ENCODE peak calls at places on chromosomes 16 and 17, in four cellular contexts. B is BE2C, P is right lobe of liver, K is RWPE2. U is an unnamed sample.

GRCh38 chr17:44253021-44253420 is 14.9 kb downstream of the SLC4A1 start:
- DNase-seq in B (no peak), P (no peak), K (no peak), U (no peak)

GRCh38 chr16:24810951-24811843 is 34.6 kb upstream of the SLC5A11 start:
- DNase-seq in B (no peak), P (no peak), K (no peak), U (no peak)

GRCh38 chr16:75606507-75606906 is 16.6 kb downstream of the ADAT1 start:
- DNase-seq in B (no peak), P (no peak), K (no peak), U (no peak)

GRCh38 chr17:59465949-59466307 is 99.5 kb upstream of the DHX40 start:
- DNase-seq in B (no peak), P (no peak), K (no peak), U (no peak)

GRCh38 chr16:8768701-8769100 is 28.7 kb downstream of the TMEM186 start:
- DNase-seq in B (no peak), P (no peak), K (no peak), U (no peak)

GRCh38 chr17:81573794-81574642 is 21.9 kb upstream of the FAAP100 start:
- DNase-seq in B (no peak), P (no peak), K (no peak), U (no peak)

GRCh38 chr16:78098544-78099371 is 696 bp upstream of the WWOX start:
- DNase-seq in B (no peak), P (no peak), K (no peak), U (no peak)

GRCh38 chr16:19393226-19394074 is 24.2 kb upstream of the TMC5 start:
- DNase-seq in B (no peak), P (no peak), K (peak), U (peak)

GRCh38 chr17:74005790-74006189 is 197.7 kb upstream of the RPL38 start:
- DNase-seq in B (no peak), P (no peak), K (no peak), U (no peak)

GRCh38 chr16:65429504-65430149 is 307.8 kb upstream of the CDH11 start:
- DNase-seq in B (no peak), P (no peak), K (no peak), U (no peak)

GRCh38 chr17:78797691-78798585 is 15.9 kb upstream of the CYTH1 start:
- DNase-seq in B (no peak), P (no peak), K (no peak), U (no peak)

GRCh38 chr17:50949128-50950001 is 83.2 kb upstream of the TOB1 start:
- DNase-seq in B (no peak), P (no peak), K (no peak), U (no peak)

GRCh38 chr17:10226930-10227695 is 28.7 kb upstream of the GAS7 start:
- DNase-seq in B (peak), P (peak), K (no peak), U (no peak)

GRCh38 chr17:61002316-61002736 is 324.7 kb downstream of the BCAS3 start:
- DNase-seq in B (peak), P (no peak), K (no peak), U (peak)

GRCh38 chr16:29839822-29840221 is 19.6 kb downstream of the MVP start:
- DNase-seq in B (no peak), P (no peak), K (no peak), U (no peak)

GRCh38 chr17:19583871-19584270 is 50.2 kb downstream of the SLC47A1 start:
- DNase-seq in B (no peak), P (no peak), K (no peak), U (no peak)

GRCh38 chr17:19579867-19580565 is 46.4 kb downstream of the SLC47A1 start:
- DNase-seq in B (no peak), P (peak), K (no peak), U (no peak)

GRCh38 chr17:19574956-19575355 is 41.3 kb downstream of the SLC47A1 start:
- DNase-seq in B (no peak), P (no peak), K (no peak), U (no peak)

GRCh38 chr17:19578545-19578944 is 44.9 kb downstream of the SLC47A1 start:
- DNase-seq in B (no peak), P (no peak), K (no peak), U (no peak)

GRCh38 chr17:19579192-19579668 is 45.6 kb downstream of the SLC47A1 start:
- DNase-seq in B (no peak), P (peak), K (no peak), U (no peak)
- H3K4me3 ChIP-seq in B (no peak), P (peak), K (no peak), U (no peak)

GRCh38 chr16:80803341-80804060 is 897 bp downstream of the CDYL2 start:
- DNase-seq in B (no peak), P (peak), K (peak), U (no peak)
- TF ChIP-seq CTCF in B (no peak), P (peak), K (peak), U (peak)

GRCh38 chr16:86507173-86508027 is 2.9 kb upstream of the FOXF1 start:
- DNase-seq in B (no peak), P (no peak), K (peak), U (no peak)
- H3K4me3 ChIP-seq in B (no peak), P (no peak), K (no peak), U (peak)

DNA sequence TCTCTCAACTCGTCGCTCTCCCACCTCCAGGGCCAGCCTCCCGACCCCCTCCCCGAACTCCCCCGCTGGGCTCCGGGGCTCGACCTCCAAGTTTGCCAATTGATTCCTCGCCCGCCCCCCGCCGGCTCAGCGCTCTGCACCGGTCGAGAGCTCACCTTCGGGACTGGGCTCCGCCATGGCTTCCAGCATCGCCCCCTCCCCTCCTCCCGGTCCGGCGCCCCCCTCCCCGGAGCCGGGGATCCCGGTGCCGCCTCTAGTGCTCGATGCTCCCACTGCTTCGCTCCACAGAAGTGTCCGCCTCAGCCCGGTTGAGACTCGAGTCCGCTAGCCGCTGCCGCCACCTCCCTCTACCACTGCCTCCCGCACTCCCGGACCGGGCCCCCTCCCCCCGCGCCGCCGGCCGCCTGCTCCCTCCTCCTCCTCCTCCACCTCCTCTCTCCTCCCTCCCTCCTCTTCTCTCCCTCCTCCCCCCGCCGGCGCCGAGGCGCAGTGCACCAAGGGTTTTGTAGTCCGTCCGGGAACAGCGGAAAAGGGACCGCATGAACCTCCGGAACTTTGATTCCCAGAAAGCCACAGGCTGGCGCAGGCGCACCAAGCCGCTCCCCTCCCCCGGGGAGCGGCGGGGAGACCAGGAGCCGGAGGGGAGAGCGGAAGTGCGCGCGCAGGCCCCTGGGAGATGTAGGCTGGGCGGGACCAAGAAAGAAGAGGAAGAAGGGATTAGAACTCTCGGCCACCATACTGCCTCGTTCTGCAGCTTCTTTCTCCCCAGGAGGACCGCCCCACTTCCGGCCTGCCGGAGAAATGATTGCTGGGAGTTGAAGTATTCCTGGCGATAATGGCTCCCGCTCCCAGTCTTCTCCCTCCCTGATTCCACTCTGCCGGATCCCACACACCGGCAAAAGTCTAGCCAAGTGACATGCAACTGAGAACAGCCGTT is at the start of gene PHF23:
- DNase-seq in B (peak), P (peak), K (peak), U (peak)
- TF ChIP-seq CTCF in B (no peak), P (no peak), K (no peak), U (no peak)

DNA sequence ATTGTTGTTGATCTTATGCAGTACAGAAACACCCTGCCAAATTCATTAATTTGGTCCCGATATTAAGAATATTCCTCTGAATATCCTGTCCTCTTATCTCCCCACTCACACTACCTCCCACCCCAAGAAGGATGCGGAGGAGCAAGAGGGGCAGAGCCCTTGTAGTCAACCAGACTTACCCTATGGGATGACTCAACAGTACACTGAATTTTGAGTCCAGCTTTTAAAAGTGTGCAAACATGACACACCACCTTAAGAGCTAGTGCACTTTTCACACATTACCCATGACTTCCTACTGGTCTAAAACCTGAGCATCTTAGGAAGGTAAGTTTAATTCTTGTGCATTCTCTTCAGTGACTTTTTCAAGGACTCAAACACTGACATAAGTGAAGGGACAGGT is 9.5 kb downstream of the USP22 start:
- DNase-seq in B (no peak), P (no peak), K (no peak), U (no peak)
- H3K4me3 ChIP-seq in B (no peak), P (no peak), K (no peak), U (no peak)

GRCh38 chr16:3999890-4000325 is 116.3 kb downstream of the ADCY9 start:
- DNase-seq in B (no peak), P (no peak), K (no peak), U (no peak)

GRCh38 chr16:4003166-4003565 is 113.1 kb downstream of the ADCY9 start:
- DNase-seq in B (no peak), P (no peak), K (no peak), U (no peak)

GRCh38 chr16:3997231-3997841 is 116.8 kb upstream of the CREBBP start:
- DNase-seq in B (no peak), P (no peak), K (no peak), U (no peak)

GRCh38 chr16:3999479-3999868 is 116.8 kb downstream of the ADCY9 start:
- DNase-seq in B (no peak), P (no peak), K (no peak), U (no peak)

DNA sequence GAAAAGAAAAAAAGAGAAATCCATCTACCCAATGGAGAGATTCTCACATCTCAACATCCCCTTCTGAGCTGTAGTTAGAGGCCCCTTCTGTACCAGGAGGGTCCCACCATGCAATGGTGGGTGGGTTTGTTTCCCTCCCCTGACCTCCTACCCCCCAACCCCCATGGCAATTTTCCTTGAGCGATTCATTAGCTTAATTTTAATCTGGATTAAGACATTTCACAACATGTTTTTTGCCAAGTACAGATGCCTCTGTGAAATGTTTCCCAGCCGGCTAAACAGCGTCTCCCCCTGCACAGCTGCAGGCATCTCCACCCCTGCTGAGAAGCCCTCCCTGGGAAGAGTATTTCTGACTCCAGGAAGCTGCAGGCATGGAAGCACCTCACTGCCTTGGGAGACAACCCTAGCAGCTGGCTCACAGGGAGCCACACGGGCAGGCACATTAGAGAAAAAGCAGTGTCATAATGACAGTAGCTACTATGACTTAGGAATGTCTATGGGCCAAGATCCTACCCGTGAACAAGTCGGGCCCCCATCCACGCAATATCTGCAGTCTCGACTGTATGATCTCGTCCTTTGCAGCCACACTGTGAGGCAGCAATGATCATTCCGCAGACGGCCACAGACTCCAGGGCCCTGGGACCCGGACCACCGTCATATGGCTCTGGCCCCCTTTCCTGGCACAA is 117.3 kb downstream of the ADCY9 start:
- DNase-seq in B (no peak), P (no peak), K (no peak), U (no peak)
- TF ChIP-seq CTCF in B (no peak), P (no peak), K (no peak), U (no peak)

GRCh38 chr16:67162439-67163163 is 1.9 kb upstream of the HSF4 start:
- DNase-seq in B (peak), P (no peak), K (no peak), U (no peak)

GRCh38 chr16:67164599-67165061 is at the start of gene HSF4:
- DNase-seq in B (peak), P (peak), K (no peak), U (no peak)

GRCh38 chr16:67163164-67163902 is 1.2 kb upstream of the HSF4 start:
- DNase-seq in B (peak), P (no peak), K (peak), U (no peak)

GRCh38 chr16:67165121-67166034 is 833 bp downstream of the HSF4 start:
- DNase-seq in B (no peak), P (no peak), K (no peak), U (no peak)

DNA sequence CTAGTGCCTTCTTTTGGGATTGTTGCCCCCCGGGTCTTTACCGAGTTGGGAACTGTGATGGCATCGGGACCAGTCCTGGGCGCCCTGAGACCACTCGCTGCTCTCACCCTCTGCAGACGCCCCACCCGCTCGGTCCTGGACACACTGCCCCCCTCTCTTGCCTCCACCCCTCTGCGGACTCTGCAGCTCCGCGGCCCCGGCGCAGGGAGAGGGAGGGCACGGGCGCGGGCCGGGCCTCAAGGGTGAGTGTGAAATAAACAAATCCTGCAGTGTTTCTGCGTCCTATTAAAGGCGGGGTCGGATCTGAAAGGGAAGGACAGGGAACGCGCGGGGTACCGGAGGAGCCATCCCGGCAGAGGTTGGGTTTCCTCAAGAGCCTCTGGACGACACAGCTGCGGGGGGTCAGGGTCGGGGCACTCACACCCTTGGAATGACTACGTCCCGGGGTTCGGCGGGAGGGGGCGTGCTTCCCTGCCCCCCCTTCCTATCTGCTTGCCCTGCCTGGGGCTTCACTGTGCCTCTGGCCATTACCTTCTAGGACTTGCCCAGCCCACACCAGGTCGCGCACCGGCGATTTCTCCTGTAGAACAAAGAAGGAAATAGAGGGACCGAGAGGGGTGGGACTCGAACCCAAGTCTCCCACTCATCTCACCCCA is 514 bp upstream of the HSF4 start:
- DNase-seq in B (peak), P (no peak), K (no peak), U (no peak)
- H3K4me3 ChIP-seq in B (peak), P (no peak), K (peak), U (no peak)

GRCh38 chr16:74577882-74578366 is 29.0 kb downstream of the GLG1 start:
- DNase-seq in B (no peak), P (no peak), K (no peak), U (peak)

GRCh38 chr16:74580828-74581227 is 26.1 kb downstream of the GLG1 start:
- DNase-seq in B (no peak), P (no peak), K (no peak), U (no peak)

GRCh38 chr16:74575805-74576643 is 30.9 kb downstream of the GLG1 start:
- DNase-seq in B (no peak), P (no peak), K (no peak), U (no peak)

GRCh38 chr16:74578433-74578832 is 28.5 kb downstream of the GLG1 start:
- DNase-seq in B (no peak), P (no peak), K (no peak), U (no peak)

GRCh38 chr16:74578838-74579237 is 28.1 kb downstream of the GLG1 start:
- DNase-seq in B (no peak), P (no peak), K (no peak), U (no peak)
- TF ChIP-seq CTCF in B (no peak), P (no peak), K (no peak), U (no peak)

GRCh38 chr16:70419384-70420327 is 19.2 kb downstream of the ST3GAL2 start:
- DNase-seq in B (no peak), P (no peak), K (no peak), U (no peak)
- H3K4me3 ChIP-seq in B (no peak), P (peak), K (no peak), U (no peak)